ENCODE peak calls at places on chromosomes 13 and 19, in five cellular contexts. A, K, U, S and Q are unnamed samples. For H3K9me2, the result is how much of the 10 kb centered on the place peaks cover.

GRCh38 chr19:13098291-13099072 is 4.2 kb downstream of the LYL1 start:
- DNase-seq in A (peak), K (peak), U (peak), S (no peak), Q (peak)

GRCh38 chr13:56349866-56350265 is 790.9 kb upstream of the PRR20A start:
- DNase-seq in A (no peak), K (no peak), U (no peak), S (no peak), Q (no peak)

GRCh38 chr19:37973666-37974065 is 66.7 kb downstream of the SIPA1L3 start:
- DNase-seq in A (no peak), K (no peak), U (no peak), S (no peak), Q (no peak)

GRCh38 chr13:25375727-25376358 is 4.1 kb downstream of the ATP8A2 start:
- DNase-seq in A (peak), K (peak), U (peak), S (peak), Q (peak)

GRCh38 chr19:21900401-21900800 is 64.4 kb upstream of the ZNF43 start:
- DNase-seq in A (no peak), K (no peak), U (no peak), S (no peak), Q (no peak)

GRCh38 chr13:110372676-110373075 is 65.6 kb downstream of the COL4A2 start:
- DNase-seq in A (no peak), K (no peak), U (no peak), S (no peak), Q (no peak)

GRCh38 chr19:21483589-21484170 is 21.7 kb upstream of the ZNF429 start:
- DNase-seq in A (no peak), K (peak), U (no peak), S (peak), Q (peak)

GRCh38 chr19:35040826-35041547 is 534 bp upstream of the HPN start:
- DNase-seq in A (peak), K (peak), U (no peak), S (no peak), Q (no peak)

GRCh38 chr19:3873151-3873550 is 4.3 kb upstream of the ZFR2 start:
- DNase-seq in A (no peak), K (no peak), U (no peak), S (peak), Q (no peak)

GRCh38 chr13:114130131-114130707 is 2.2 kb downstream of the RASA3 start:
- DNase-seq in A (no peak), K (no peak), U (no peak), S (no peak), Q (peak)

GRCh38 chr13:47408546-47409319 is 511.9 kb upstream of the HTR2A start:
- DNase-seq in A (no peak), K (no peak), U (peak), S (no peak), Q (no peak)

GRCh38 chr13:89883893-89884448 is 1463.5 kb upstream of the MIR17HG start:
- DNase-seq in A (no peak), K (no peak), U (no peak), S (no peak), Q (no peak)

GRCh38 chr13:26485288-26485687 is 72.2 kb upstream of the WASF3 start:
- DNase-seq in A (no peak), K (no peak), U (no peak), S (no peak), Q (no peak)

GRCh38 chr19:40947573-40947972 is 43.5 kb upstream of the CYP2B6 start:
- DNase-seq in A (no peak), K (no peak), U (no peak), S (no peak), Q (no peak)

GRCh38 chr19:55165952-55166529 is 372 bp downstream of the DNAAF3 start:
- DNase-seq in A (peak), K (peak), U (peak), S (peak), Q (peak)

GRCh38 chr13:40665061-40665753 is 1.2 kb downstream of the FOXO1 start:
- DNase-seq in A (peak), K (peak), U (peak), S (peak), Q (peak)

DNA sequence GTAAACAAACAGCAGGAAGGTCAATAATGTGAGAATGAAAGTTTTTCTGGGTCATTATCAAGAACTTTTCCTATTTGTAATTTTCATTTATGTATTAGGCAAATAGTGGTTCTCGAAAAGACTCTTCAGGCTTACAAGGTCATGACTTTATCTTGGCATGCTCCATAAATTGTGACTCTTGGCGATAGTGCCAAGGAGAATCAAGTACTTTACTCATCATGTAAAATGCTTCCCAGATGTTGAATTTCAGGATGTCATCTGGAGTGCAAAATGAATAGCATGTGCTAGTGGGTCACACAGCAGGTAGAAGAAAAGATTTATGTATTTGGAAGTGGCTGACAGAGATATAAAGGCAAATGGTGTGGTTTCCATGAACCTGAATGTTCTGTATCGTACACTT is 1492.7 kb upstream of the PCDH20 start:
- DNase-seq in A (no peak), K (no peak), U (no peak), S (no peak), Q (no peak)
- H3K9me2 ChIP-seq in A (under half), K (under half), U (under half), S (under half), Q (under half)

GRCh38 chr19:9968820-9969687 is 32.7 kb upstream of the OLFM2 start:
- DNase-seq in A (no peak), K (no peak), U (no peak), S (no peak), Q (no peak)
- H3K9me2 ChIP-seq in A (under half), K (under half), U (under half), S (under half), Q (under half)

GRCh38 chr19:7872306-7873204 is 1.6 kb downstream of the PRR36 start:
- DNase-seq in A (no peak), K (no peak), U (no peak), S (no peak), Q (no peak)
- H3K9me2 ChIP-seq in A (under half), K (under half), U (under half), S (under half), Q (under half)

GRCh38 chr13:44171151-44171550 is 202.5 kb upstream of the SERP2 start:
- DNase-seq in A (no peak), K (no peak), U (no peak), S (no peak), Q (no peak)
- H3K9me2 ChIP-seq in A (under half), K (under half), U (under half), S (under half), Q (under half)

GRCh38 chr13:53338760-53339159 is 310.1 kb downstream of the OLFM4 start:
- DNase-seq in A (no peak), K (no peak), U (no peak), S (no peak), Q (no peak)
- H3K9me2 ChIP-seq in A (under half), K (under half), U (under half), S (under half), Q (under half)

GRCh38 chr13:46097663-46098062 is 7.2 kb downstream of the CPB2 start:
- DNase-seq in A (no peak), K (no peak), U (no peak), S (no peak), Q (no peak)
- H3K9me2 ChIP-seq in A (under half), K (under half), U (under half), S (under half), Q (under half)

DNA sequence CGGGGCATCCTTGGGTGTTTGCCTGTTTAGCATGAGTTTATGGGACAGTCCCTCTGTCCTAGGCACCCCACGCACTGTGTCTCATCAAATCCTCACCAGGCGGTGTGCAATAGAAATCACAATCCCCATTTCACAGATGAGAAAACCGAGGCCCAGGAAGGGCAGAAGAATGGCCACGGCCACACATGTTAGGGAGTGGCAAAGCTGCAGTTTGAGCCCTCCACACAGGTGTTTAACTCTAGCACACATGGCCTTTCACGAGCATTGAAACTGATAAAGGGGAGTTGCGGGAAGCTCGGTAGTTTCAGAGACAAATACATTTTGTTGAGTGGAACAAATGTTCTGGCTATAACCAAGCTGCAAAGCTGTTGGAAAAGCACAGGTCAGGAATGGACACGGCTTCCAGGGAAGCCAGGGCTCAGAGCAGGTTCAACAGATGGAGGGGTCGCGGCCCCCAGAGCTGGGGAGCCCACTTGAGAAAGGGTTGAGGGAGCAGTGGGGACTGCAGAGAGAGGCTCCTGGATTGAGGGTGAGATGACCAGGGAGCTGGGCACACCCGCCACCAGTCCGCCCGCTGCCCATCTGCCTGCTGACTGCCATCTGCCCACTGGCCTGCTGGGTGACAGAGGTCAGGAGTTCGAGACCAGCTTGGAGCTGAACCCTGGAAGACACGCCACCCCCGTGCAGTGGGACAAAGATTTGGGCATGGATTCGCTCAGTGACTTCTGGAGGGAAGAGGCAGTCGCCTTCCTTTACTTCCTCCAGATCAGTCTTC is 154.7 kb downstream of the URI1 start:
- DNase-seq in A (no peak), K (no peak), U (no peak), S (no peak), Q (no peak)
- H3K9me2 ChIP-seq in A (under half), K (under half), U (under half), S (under half), Q (under half)

DNA sequence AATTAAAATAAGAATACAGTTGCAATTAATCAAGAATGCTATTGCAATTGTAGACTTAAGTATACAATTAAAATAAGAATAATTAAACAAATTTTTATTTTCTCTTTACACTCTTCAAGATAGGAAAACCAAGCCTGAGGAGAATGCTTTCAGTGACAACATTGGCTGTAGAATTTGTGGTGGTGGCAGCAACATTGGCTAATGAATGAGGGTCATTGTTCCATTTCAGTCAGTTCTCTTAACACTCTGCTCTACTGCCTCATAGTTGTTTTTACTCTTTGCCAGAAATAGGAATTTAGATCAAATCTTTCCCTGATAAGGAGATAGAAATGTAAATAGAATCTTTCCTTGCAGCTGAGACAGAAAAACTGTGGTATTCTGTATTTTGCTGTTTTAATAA is 391.6 kb downstream of the PCDH20 start:
- DNase-seq in A (no peak), K (no peak), U (no peak), S (no peak), Q (no peak)
- H3K9me2 ChIP-seq in A (under half), K (under half), U (under half), S (under half), Q (under half)